ENCODE peak calls at places on chromosomes 12 and 14, in five cellular contexts. One of them, this sample, is unnamed.

GRCh38 chr14:102774391-102775153 is 2.7 kb upstream of the TRAF3 start:
- DNase-seq in ovary: peak; percentile 59
- DNase-seq in transverse colon: peak; percentile 64
- DNase-seq in stomach: peak; percentile 57
- DNase-seq in GM12878: peak; percentile 96
- DNase-seq in this sample: peak; percentile 82

GRCh38 chr12:56462565-56462964 is 5.8 kb upstream of the SPRYD4 start:
- DNase-seq in ovary: no peak
- DNase-seq in transverse colon: no peak
- DNase-seq in stomach: no peak
- DNase-seq in GM12878: no peak
- DNase-seq in this sample: no peak

GRCh38 chr12:116484807-116485206 is 74.4 kb upstream of the MAP1LC3B2 start:
- DNase-seq in ovary: peak; percentile 54
- DNase-seq in transverse colon: no peak
- DNase-seq in stomach: no peak
- DNase-seq in GM12878: no peak
- DNase-seq in this sample: no peak

GRCh38 chr12:119011231-119011630 is 29.9 kb downstream of the SRRM4 start:
- DNase-seq in ovary: no peak
- DNase-seq in transverse colon: no peak
- DNase-seq in stomach: no peak
- DNase-seq in GM12878: no peak
- DNase-seq in this sample: no peak

GRCh38 chr14:76329951-76330350 is 46.0 kb upstream of the ESRRB start:
- DNase-seq in ovary: no peak
- DNase-seq in transverse colon: no peak
- DNase-seq in stomach: no peak
- DNase-seq in GM12878: no peak
- DNase-seq in this sample: no peak

GRCh38 chr12:114636723-114637480 is 47.1 kb downstream of the TBX3 start:
- DNase-seq in ovary: no peak
- DNase-seq in transverse colon: peak; percentile 8
- DNase-seq in stomach: no peak
- DNase-seq in GM12878: no peak
- DNase-seq in this sample: peak; percentile 15

GRCh38 chr14:64495252-64495651 is 8.4 kb downstream of the ZBTB25 start:
- DNase-seq in ovary: no peak
- DNase-seq in transverse colon: no peak
- DNase-seq in stomach: no peak
- DNase-seq in GM12878: no peak
- DNase-seq in this sample: no peak

GRCh38 chr12:112386726-112387125 is 4.5 kb upstream of the HECTD4 start:
- DNase-seq in ovary: peak; percentile 24
- DNase-seq in transverse colon: no peak
- DNase-seq in stomach: no peak
- DNase-seq in GM12878: no peak
- DNase-seq in this sample: no peak

GRCh38 chr12:44225128-44225527 is 389.2 kb downstream of the TMEM117 start:
- DNase-seq in ovary: no peak
- DNase-seq in transverse colon: no peak
- DNase-seq in stomach: no peak
- DNase-seq in GM12878: no peak
- DNase-seq in this sample: no peak

GRCh38 chr12:51926718-51927117 is 19.4 kb downstream of the ACVRL1 start:
- DNase-seq in ovary: no peak
- DNase-seq in transverse colon: peak; percentile 77
- DNase-seq in stomach: peak; percentile 75
- DNase-seq in GM12878: no peak
- DNase-seq in this sample: no peak

GRCh38 chr14:96040836-96041371 is 1.7 kb downstream of the C14orf132 start:
- DNase-seq in ovary: no peak
- DNase-seq in transverse colon: no peak
- DNase-seq in stomach: no peak
- DNase-seq in GM12878: no peak
- DNase-seq in this sample: no peak

GRCh38 chr12:77220586-77220985 is 155.2 kb upstream of the E2F7 start:
- DNase-seq in ovary: no peak
- DNase-seq in transverse colon: no peak
- DNase-seq in stomach: no peak
- DNase-seq in GM12878: no peak
- DNase-seq in this sample: no peak

GRCh38 chr14:95467232-95467631 is 49.2 kb downstream of the SYNE3 start:
- DNase-seq in ovary: no peak
- DNase-seq in transverse colon: no peak
- DNase-seq in stomach: no peak
- DNase-seq in GM12878: no peak
- DNase-seq in this sample: no peak

GRCh38 chr14:87522575-87522974 is 470.4 kb downstream of the GALC start:
- DNase-seq in ovary: no peak
- DNase-seq in transverse colon: no peak
- DNase-seq in stomach: no peak
- DNase-seq in GM12878: no peak
- DNase-seq in this sample: no peak

DNA sequence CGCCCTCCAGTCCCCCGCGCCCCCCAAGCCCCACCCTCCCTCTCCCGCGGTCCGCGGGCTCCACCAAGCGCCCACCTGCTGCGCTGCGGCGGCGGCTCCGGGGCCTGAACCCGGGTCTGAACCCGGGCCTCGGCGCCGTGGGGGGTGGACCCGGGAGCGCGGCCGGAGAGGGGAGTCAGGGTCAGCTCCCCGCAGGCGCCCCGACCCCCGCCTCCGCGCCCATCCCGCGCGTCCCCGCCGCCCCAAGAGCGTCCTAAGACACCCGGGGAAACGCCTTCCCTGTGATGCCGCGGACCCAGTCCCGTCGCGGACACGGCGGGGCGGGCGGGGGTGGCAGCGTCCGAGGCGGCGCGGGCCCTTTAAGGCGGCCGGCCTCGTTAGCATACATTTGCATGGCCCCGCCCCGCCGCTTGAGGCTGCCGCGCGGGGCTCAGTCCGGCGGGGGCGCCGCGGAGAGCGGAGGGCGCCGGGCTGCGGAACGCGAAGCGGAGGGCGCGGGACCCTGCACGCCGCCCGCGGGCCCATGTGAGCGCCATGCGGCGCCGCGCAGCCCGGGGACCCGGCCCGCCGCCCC is at the start of gene MMP17:
- DNase-seq in ovary: peak; percentile 68
- DNase-seq in transverse colon: peak; percentile 33
- DNase-seq in stomach: no peak
- DNase-seq in GM12878: no peak
- DNase-seq in this sample: no peak
- TF ChIP-seq POLR2A in ovary: no peak
- TF ChIP-seq POLR2A in transverse colon: no peak
- TF ChIP-seq POLR2A in stomach: no peak
- TF ChIP-seq POLR2A in GM12878: peak; percentile 26
- TF ChIP-seq POLR2A in this sample: peak; percentile 86

GRCh38 chr12:4275869-4276253 is 2.3 kb downstream of the CCND2 start:
- DNase-seq in ovary: peak; percentile 44
- DNase-seq in transverse colon: peak; percentile 49
- DNase-seq in stomach: no peak
- DNase-seq in GM12878: no peak
- DNase-seq in this sample: no peak

GRCh38 chr12:4277856-4278581 is 4.5 kb downstream of the CCND2 start:
- DNase-seq in ovary: peak; percentile 4
- DNase-seq in transverse colon: no peak
- DNase-seq in stomach: no peak
- DNase-seq in GM12878: no peak
- DNase-seq in this sample: no peak

GRCh38 chr12:4276524-4277204 is 3.1 kb downstream of the CCND2 start:
- DNase-seq in ovary: peak; percentile 86
- DNase-seq in transverse colon: peak; percentile 90
- DNase-seq in stomach: peak; percentile 77
- DNase-seq in GM12878: peak; percentile 78
- DNase-seq in this sample: peak; percentile 74

GRCh38 chr12:4278582-4278939 is 5.0 kb downstream of the CCND2 start:
- DNase-seq in ovary: no peak
- DNase-seq in transverse colon: peak; percentile 78
- DNase-seq in stomach: no peak
- DNase-seq in GM12878: no peak
- DNase-seq in this sample: no peak

GRCh38 chr12:4277205-4277543 is 3.6 kb downstream of the CCND2 start:
- DNase-seq in ovary: no peak
- DNase-seq in transverse colon: no peak
- DNase-seq in stomach: no peak
- DNase-seq in GM12878: no peak
- DNase-seq in this sample: no peak
- TF ChIP-seq POLR2A in ovary: no peak
- TF ChIP-seq POLR2A in transverse colon: no peak
- TF ChIP-seq POLR2A in stomach: no peak
- TF ChIP-seq POLR2A in GM12878: peak; percentile 2
- TF ChIP-seq POLR2A in this sample: no peak

GRCh38 chr14:100339757-100340453 is 16.8 kb downstream of the SLC25A47 start:
- DNase-seq in ovary: peak; percentile 6
- DNase-seq in transverse colon: no peak
- DNase-seq in stomach: no peak
- DNase-seq in GM12878: no peak
- DNase-seq in this sample: no peak
- TF ChIP-seq POLR2A in ovary: no peak
- TF ChIP-seq POLR2A in transverse colon: no peak
- TF ChIP-seq POLR2A in stomach: no peak
- TF ChIP-seq POLR2A in GM12878: peak; percentile 39
- TF ChIP-seq POLR2A in this sample: no peak

GRCh38 chr12:6230321-6231110 is 30.3 kb downstream of the CD9 start:
- DNase-seq in ovary: no peak
- DNase-seq in transverse colon: peak; percentile 74
- DNase-seq in stomach: peak; percentile 63
- DNase-seq in GM12878: peak; percentile 69
- DNase-seq in this sample: no peak
- TF ChIP-seq POLR2A in ovary: no peak
- TF ChIP-seq POLR2A in transverse colon: no peak
- TF ChIP-seq POLR2A in stomach: no peak
- TF ChIP-seq POLR2A in GM12878: peak; percentile 16
- TF ChIP-seq POLR2A in this sample: no peak

GRCh38 chr12:110549716-110550115 is 33.4 kb downstream of the PPTC7 start:
- DNase-seq in ovary: no peak
- DNase-seq in transverse colon: no peak
- DNase-seq in stomach: no peak
- DNase-seq in GM12878: no peak
- DNase-seq in this sample: no peak
- TF ChIP-seq POLR2A in ovary: no peak
- TF ChIP-seq POLR2A in transverse colon: no peak
- TF ChIP-seq POLR2A in stomach: no peak
- TF ChIP-seq POLR2A in GM12878: no peak
- TF ChIP-seq POLR2A in this sample: no peak

This sample was measured in H54.